ENCODE peak calls at places on chromosomes 6 and 20, in five cellular contexts. One of them, this sample, is unnamed.

GRCh38 chr6:10684618-10685017 is 9.8 kb downstream of the C6orf52 start:
- DNase-seq in astrocyte: no peak
- DNase-seq in cardiac muscle cell: no peak
- DNase-seq in colonic mucosa: no peak
- DNase-seq in A549: no peak
- DNase-seq in this sample: no peak

GRCh38 chr20:14445310-14445709 is 107.9 kb upstream of the FLRT3 start:
- DNase-seq in astrocyte: peak
- DNase-seq in colonic mucosa: no peak
- DNase-seq in A549: no peak
- DNase-seq in cardiac muscle cell: no peak
- DNase-seq in this sample: peak

GRCh38 chr20:20037960-20038359 is 14.3 kb downstream of the CRNKL1 start:
- DNase-seq in A549: no peak
- DNase-seq in astrocyte: peak
- DNase-seq in cardiac muscle cell: no peak
- DNase-seq in colonic mucosa: no peak
- DNase-seq in this sample: no peak

GRCh38 chr6:20639161-20639560 is 104.9 kb downstream of the CDKAL1 start:
- DNase-seq in astrocyte: no peak
- DNase-seq in A549: no peak
- DNase-seq in colonic mucosa: no peak
- DNase-seq in cardiac muscle cell: no peak
- DNase-seq in this sample: no peak

GRCh38 chr6:73694711-73695411 is 1.1 kb upstream of the CD109 start:
- DNase-seq in colonic mucosa: no peak
- DNase-seq in A549: peak
- DNase-seq in cardiac muscle cell: no peak
- DNase-seq in astrocyte: peak
- DNase-seq in this sample: peak

GRCh38 chr6:166056637-166057036 is 111.0 kb downstream of the TBXT start:
- DNase-seq in colonic mucosa: no peak
- DNase-seq in A549: no peak
- DNase-seq in cardiac muscle cell: no peak
- DNase-seq in astrocyte: peak
- DNase-seq in this sample: no peak

GRCh38 chr20:58832442-58832841 is 18.3 kb downstream of the GNAS-AS1 start:
- DNase-seq in cardiac muscle cell: no peak
- DNase-seq in astrocyte: no peak
- DNase-seq in colonic mucosa: no peak
- DNase-seq in A549: no peak
- DNase-seq in this sample: no peak

GRCh38 chr6:4577406-4577805 is 198.8 kb upstream of the CDYL start:
- DNase-seq in cardiac muscle cell: no peak
- DNase-seq in A549: peak
- DNase-seq in astrocyte: peak
- DNase-seq in colonic mucosa: peak
- DNase-seq in this sample: no peak

GRCh38 chr20:11766961-11767360 is 150.7 kb upstream of the BTBD3 start:
- DNase-seq in A549: no peak
- DNase-seq in cardiac muscle cell: no peak
- DNase-seq in colonic mucosa: no peak
- DNase-seq in astrocyte: peak
- DNase-seq in this sample: no peak

GRCh38 chr6:110048221-110048875 is 70.2 kb downstream of the GPR6 start:
- DNase-seq in A549: no peak
- DNase-seq in cardiac muscle cell: no peak
- DNase-seq in colonic mucosa: no peak
- DNase-seq in astrocyte: no peak
- DNase-seq in this sample: no peak

GRCh38 chr20:34951652-34952051 is 4.0 kb downstream of the GSS start:
- DNase-seq in colonic mucosa: no peak
- DNase-seq in astrocyte: no peak
- DNase-seq in cardiac muscle cell: no peak
- DNase-seq in A549: no peak
- DNase-seq in this sample: no peak

GRCh38 chr20:21693322-21693721 is 12.1 kb upstream of the PAX1 start:
- DNase-seq in astrocyte: no peak
- DNase-seq in cardiac muscle cell: peak
- DNase-seq in A549: peak
- DNase-seq in colonic mucosa: no peak
- DNase-seq in this sample: no peak

GRCh38 chr20:62040381-62040922 is 25.2 kb downstream of the TAF4 start:
- DNase-seq in colonic mucosa: no peak
- DNase-seq in A549: no peak
- DNase-seq in astrocyte: no peak
- DNase-seq in cardiac muscle cell: no peak
- DNase-seq in this sample: no peak

GRCh38 chr6:124658053-124658452 is 304.2 kb upstream of the RNF217 start:
- DNase-seq in astrocyte: no peak
- DNase-seq in A549: no peak
- DNase-seq in cardiac muscle cell: no peak
- DNase-seq in colonic mucosa: no peak
- DNase-seq in this sample: no peak

GRCh38 chr20:32789896-32790750 is 27.9 kb downstream of the DNMT3B start:
- DNase-seq in astrocyte: peak
- DNase-seq in cardiac muscle cell: peak
- DNase-seq in A549: peak
- DNase-seq in colonic mucosa: peak
- DNase-seq in this sample: peak

GRCh38 chr6:90110971-90111370 is 185.7 kb downstream of the BACH2 start:
- DNase-seq in cardiac muscle cell: no peak
- DNase-seq in astrocyte: no peak
- DNase-seq in A549: no peak
- DNase-seq in colonic mucosa: no peak
- DNase-seq in this sample: no peak

GRCh38 chr6:84258866-84259265 is 31.4 kb upstream of the CEP162 start:
- DNase-seq in cardiac muscle cell: no peak
- DNase-seq in astrocyte: no peak
- DNase-seq in colonic mucosa: no peak
- DNase-seq in A549: no peak
- DNase-seq in this sample: no peak

GRCh38 chr6:97705568-97705967 is 422.6 kb upstream of the MMS22L start:
- DNase-seq in A549: peak
- DNase-seq in cardiac muscle cell: no peak
- DNase-seq in astrocyte: peak
- DNase-seq in colonic mucosa: no peak
- DNase-seq in this sample: no peak

GRCh38 chr20:31896049-31896448 is 25.6 kb downstream of the TTLL9 start:
- DNase-seq in astrocyte: no peak
- DNase-seq in colonic mucosa: no peak
- DNase-seq in cardiac muscle cell: no peak
- DNase-seq in A549: no peak
- DNase-seq in this sample: no peak

GRCh38 chr6:17580518-17581048 is 19.5 kb upstream of the FAM8A1 start:
- DNase-seq in A549: peak
- DNase-seq in cardiac muscle cell: peak
- DNase-seq in astrocyte: peak
- DNase-seq in colonic mucosa: no peak
- DNase-seq in this sample: peak

GRCh38 chr6:144834426-144835038 is 549.4 kb downstream of the UTRN start:
- DNase-seq in A549: no peak
- DNase-seq in colonic mucosa: no peak
- DNase-seq in cardiac muscle cell: no peak
- DNase-seq in astrocyte: no peak
- DNase-seq in this sample: no peak

GRCh38 chr6:131923356-131923755 is 27.8 kb downstream of the CCN2 start:
- DNase-seq in astrocyte: peak
- DNase-seq in A549: peak
- DNase-seq in cardiac muscle cell: peak
- DNase-seq in colonic mucosa: peak
- DNase-seq in this sample: no peak

GRCh38 chr6:147868493-147869222 is 360.2 kb downstream of the SAMD5 start:
- DNase-seq in A549: no peak
- DNase-seq in colonic mucosa: no peak
- DNase-seq in cardiac muscle cell: no peak
- DNase-seq in astrocyte: peak
- DNase-seq in this sample: no peak

GRCh38 chr6:122696853-122697252 is 82.7 kb upstream of the FABP7 start:
- DNase-seq in cardiac muscle cell: no peak
- DNase-seq in A549: peak
- DNase-seq in colonic mucosa: no peak
- DNase-seq in astrocyte: peak
- DNase-seq in this sample: peak

GRCh38 chr20:10715035-10715434 is 41.2 kb upstream of the JAG1 start:
- DNase-seq in astrocyte: peak
- DNase-seq in cardiac muscle cell: no peak
- DNase-seq in A549: peak
- DNase-seq in colonic mucosa: no peak
- DNase-seq in this sample: peak

GRCh38 chr6:83097204-83097603 is 29.7 kb downstream of the DOP1A start:
- DNase-seq in A549: no peak
- DNase-seq in astrocyte: peak
- DNase-seq in colonic mucosa: no peak
- DNase-seq in cardiac muscle cell: no peak
- DNase-seq in this sample: no peak

GRCh38 chr6:130296854-130297253 is 69.0 kb upstream of the TMEM200A start:
- DNase-seq in astrocyte: no peak
- DNase-seq in colonic mucosa: no peak
- DNase-seq in A549: no peak
- DNase-seq in cardiac muscle cell: no peak
- DNase-seq in this sample: no peak

GRCh38 chr6:11607381-11607780 is 69.8 kb downstream of the TMEM170B start:
- DNase-seq in astrocyte: peak
- DNase-seq in colonic mucosa: no peak
- DNase-seq in cardiac muscle cell: no peak
- DNase-seq in A549: no peak
- DNase-seq in this sample: no peak

GRCh38 chr6:168133186-168133585 is 54.2 kb upstream of the FRMD1 start:
- DNase-seq in astrocyte: peak
- DNase-seq in cardiac muscle cell: no peak
- DNase-seq in colonic mucosa: peak
- DNase-seq in A549: no peak
- DNase-seq in this sample: no peak

GRCh38 chr6:39086294-39086693 is 28.7 kb downstream of the SAYSD1 start:
- DNase-seq in astrocyte: no peak
- DNase-seq in A549: no peak
- DNase-seq in cardiac muscle cell: no peak
- DNase-seq in colonic mucosa: no peak
- DNase-seq in this sample: no peak

GRCh38 chr20:44703183-44703925 is 11.8 kb upstream of the CCN5 start:
- DNase-seq in colonic mucosa: no peak
- DNase-seq in astrocyte: no peak
- DNase-seq in cardiac muscle cell: no peak
- DNase-seq in A549: no peak
- DNase-seq in this sample: no peak

GRCh38 chr6:133313068-133313467 is 71.9 kb downstream of the EYA4 start:
- DNase-seq in A549: no peak
- DNase-seq in colonic mucosa: no peak
- DNase-seq in astrocyte: no peak
- DNase-seq in cardiac muscle cell: no peak
- DNase-seq in this sample: no peak
- H3K27ac ChIP-seq in A549: no peak
- H3K27ac ChIP-seq in colonic mucosa: no peak
- H3K27ac ChIP-seq in astrocyte: no peak
- H3K27ac ChIP-seq in cardiac muscle cell: no peak
- H3K27ac ChIP-seq in this sample: no peak

DNA sequence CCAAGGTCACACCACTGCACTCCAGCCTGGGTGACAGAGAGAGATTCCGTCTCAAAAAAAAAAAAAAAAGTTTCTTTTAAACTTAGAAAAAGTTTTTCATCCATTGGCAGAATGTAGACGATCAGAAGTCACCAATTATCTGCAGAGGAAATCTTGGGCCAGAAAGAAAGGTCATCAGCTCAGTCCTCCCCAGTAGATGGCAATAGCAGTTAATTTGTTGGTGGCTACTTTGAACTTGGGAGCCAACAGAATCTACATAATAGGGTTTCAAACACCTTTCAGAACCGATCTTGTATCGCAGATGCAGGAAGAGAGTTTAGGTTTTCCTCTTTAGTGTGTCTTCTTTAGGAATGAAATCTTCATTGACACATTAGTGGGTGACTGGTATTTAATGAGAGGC is 41.7 kb downstream of the LBP start:
- DNase-seq in colonic mucosa: no peak
- DNase-seq in A549: no peak
- DNase-seq in astrocyte: no peak
- DNase-seq in cardiac muscle cell: no peak
- DNase-seq in this sample: no peak
- TF ChIP-seq CTCF in colonic mucosa: no peak
- TF ChIP-seq CTCF in A549: peak
- TF ChIP-seq CTCF in astrocyte: no peak
- TF ChIP-seq CTCF in cardiac muscle cell: no peak
- TF ChIP-seq CTCF in this sample: no peak

GRCh38 chr20:25323486-25324246 is 67.0 kb downstream of the ABHD12 start:
- DNase-seq in cardiac muscle cell: no peak
- DNase-seq in A549: no peak
- DNase-seq in colonic mucosa: no peak
- DNase-seq in astrocyte: no peak
- DNase-seq in this sample: no peak

GRCh38 chr20:25321991-25322390 is 68.6 kb downstream of the ABHD12 start:
- DNase-seq in A549: no peak
- DNase-seq in astrocyte: no peak
- DNase-seq in cardiac muscle cell: no peak
- DNase-seq in colonic mucosa: peak
- DNase-seq in this sample: no peak

GRCh38 chr20:25319241-25320034 is 71.2 kb downstream of the ABHD12 start:
- DNase-seq in cardiac muscle cell: peak
- DNase-seq in A549: no peak
- DNase-seq in astrocyte: no peak
- DNase-seq in colonic mucosa: peak
- DNase-seq in this sample: no peak

GRCh38 chr20:25320035-25320800 is 70.4 kb downstream of the ABHD12 start:
- DNase-seq in astrocyte: no peak
- DNase-seq in A549: no peak
- DNase-seq in colonic mucosa: peak
- DNase-seq in cardiac muscle cell: no peak
- DNase-seq in this sample: no peak

GRCh38 chr20:25321262-25321831 is 69.3 kb downstream of the ABHD12 start:
- DNase-seq in cardiac muscle cell: no peak
- DNase-seq in astrocyte: no peak
- DNase-seq in colonic mucosa: peak
- DNase-seq in A549: no peak
- DNase-seq in this sample: no peak
- H3K27ac ChIP-seq in cardiac muscle cell: peak
- H3K27ac ChIP-seq in astrocyte: no peak
- H3K27ac ChIP-seq in colonic mucosa: peak
- H3K27ac ChIP-seq in A549: no peak
- H3K27ac ChIP-seq in this sample: peak

DNA sequence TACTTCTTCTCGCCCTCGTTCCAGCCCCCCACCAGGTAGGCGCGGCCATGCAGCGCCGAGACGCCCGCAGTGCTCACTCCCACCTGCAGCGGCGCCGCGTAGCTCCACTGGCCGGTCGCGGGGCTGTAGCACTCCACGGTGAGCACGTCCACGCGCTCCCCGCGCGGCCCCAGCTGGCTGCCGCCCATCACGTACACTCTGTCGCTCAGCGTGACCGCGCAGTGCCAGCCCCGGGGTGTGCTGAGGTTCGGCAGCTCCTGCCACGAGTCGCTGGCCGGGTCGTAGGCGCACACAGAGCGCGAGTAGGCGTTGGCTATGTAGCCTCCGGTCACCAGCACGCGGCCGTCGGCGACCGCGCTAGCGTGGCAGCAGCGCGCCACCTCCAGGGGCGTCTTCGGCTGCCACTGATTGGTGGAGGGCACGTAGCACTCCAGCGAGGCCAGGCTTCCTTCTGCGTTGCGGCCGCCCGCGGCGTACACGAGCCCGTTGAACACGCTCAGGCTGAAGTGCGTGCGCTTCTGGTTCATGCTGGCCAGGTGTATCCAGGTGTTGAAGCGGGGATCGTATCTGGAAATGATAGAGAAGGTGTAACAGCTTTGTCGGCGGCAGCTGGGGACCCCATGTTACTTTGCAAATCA is 13.7 kb downstream of the KLHL31 start:
- DNase-seq in astrocyte: peak
- DNase-seq in A549: peak
- DNase-seq in colonic mucosa: peak
- DNase-seq in cardiac muscle cell: peak
- DNase-seq in this sample: peak
- TF ChIP-seq CTCF in astrocyte: peak
- TF ChIP-seq CTCF in A549: peak
- TF ChIP-seq CTCF in colonic mucosa: peak
- TF ChIP-seq CTCF in cardiac muscle cell: peak
- TF ChIP-seq CTCF in this sample: peak